ENCODE peak calls at places on chromosomes 5 and 9, in six cellular contexts. S, I, G, J, Y and R are unnamed samples.

GRCh38 chr5:79511945-79512493 is 1.9 kb downstream of the HOMER1 start:
- DNase-seq in G (no peak), J (no peak), I (no peak), Y (no peak), S (no peak), R (peak)

GRCh38 chr9:136170291-136170901 is 34.5 kb downstream of the LHX3 start:
- DNase-seq in S (peak), Y (no peak), J (no peak), I (no peak), G (no peak), R (no peak)

GRCh38 chr9:29514336-29514735 is 1941.1 kb upstream of the C9orf72 start:
- DNase-seq in Y (no peak), J (no peak), I (no peak), S (peak), G (peak), R (no peak)

GRCh38 chr5:67375606-67376005 is 179.0 kb upstream of the CD180 start:
- DNase-seq in J (no peak), G (no peak), Y (no peak), I (no peak), S (no peak), R (no peak)

GRCh38 chr5:115079934-115080623 is 89.6 kb downstream of the TRIM36 start:
- DNase-seq in J (no peak), I (no peak), S (no peak), G (no peak), Y (no peak), R (no peak)

GRCh38 chr5:32810812-32811211 is 99.7 kb downstream of the NPR3 start:
- DNase-seq in J (peak), Y (no peak), I (no peak), S (no peak), G (no peak), R (peak)

GRCh38 chr9:27227192-27227591 is 69.8 kb downstream of the EQTN start:
- DNase-seq in S (peak), I (no peak), G (no peak), J (peak), Y (no peak), R (peak)

GRCh38 chr5:131999991-132000490 is 11.4 kb downstream of the ACSL6 start:
- DNase-seq in J (no peak), Y (no peak), G (no peak), S (no peak), I (no peak), R (no peak)

GRCh38 chr9:135226369-135227050 is 139.0 kb downstream of the OLFM1 start:
- DNase-seq in S (no peak), I (no peak), J (no peak), G (no peak), Y (no peak), R (no peak)

GRCh38 chr9:131270171-131271015 is 5.9 kb downstream of the FAM78A start:
- DNase-seq in Y (no peak), I (no peak), J (no peak), G (no peak), S (no peak), R (peak)

GRCh38 chr5:106825379-106825778 is 845.4 kb downstream of the EFNA5 start:
- DNase-seq in J (peak), I (no peak), G (no peak), S (no peak), Y (no peak), R (no peak)

DNA sequence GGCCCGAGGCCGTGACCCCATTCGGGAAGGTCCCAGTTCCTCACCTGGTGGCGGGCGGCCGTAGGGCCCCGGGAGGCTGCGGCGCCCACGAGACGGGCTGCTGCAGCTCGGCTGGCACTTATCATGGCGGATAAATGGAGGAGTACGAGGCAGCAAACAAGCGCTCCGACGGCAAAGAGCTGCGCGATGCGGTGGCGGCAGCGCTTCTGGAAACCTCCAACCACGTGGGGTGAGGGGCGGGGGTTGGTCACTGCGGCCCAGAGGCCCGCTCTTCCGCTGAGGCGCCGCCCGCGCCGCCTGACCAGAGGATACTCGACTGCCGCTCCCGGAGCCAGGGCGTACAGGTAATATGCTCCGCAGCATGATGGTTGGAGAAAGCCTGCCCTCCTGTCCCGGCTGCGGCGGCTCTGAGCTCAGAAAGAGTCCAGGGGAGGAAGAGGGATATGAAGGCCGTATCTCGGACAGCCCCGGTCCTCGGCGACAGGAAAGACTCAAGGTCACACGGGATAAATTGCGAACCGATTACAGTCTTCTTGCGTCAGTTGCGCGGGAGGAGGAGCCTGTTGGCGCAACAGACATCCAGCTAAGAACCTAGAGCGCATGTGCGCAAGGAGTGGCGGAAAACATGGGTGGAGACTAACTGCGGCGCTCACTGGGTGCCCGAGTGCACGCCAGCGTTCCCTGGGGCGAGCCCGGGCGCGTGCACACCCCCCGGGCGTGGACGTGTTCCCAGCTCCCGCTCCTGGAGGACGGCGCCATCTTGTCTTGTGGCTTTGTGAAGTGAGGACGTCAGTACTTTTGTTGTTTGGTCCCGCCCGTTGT is at the start of gene HSPA9:
- DNase-seq in J (peak), Y (peak), I (peak), G (peak), S (peak), R (peak)
- H2BK5ac ChIP-seq in J (peak), Y (peak), I (peak), G (peak), S (peak), R (peak)

DNA sequence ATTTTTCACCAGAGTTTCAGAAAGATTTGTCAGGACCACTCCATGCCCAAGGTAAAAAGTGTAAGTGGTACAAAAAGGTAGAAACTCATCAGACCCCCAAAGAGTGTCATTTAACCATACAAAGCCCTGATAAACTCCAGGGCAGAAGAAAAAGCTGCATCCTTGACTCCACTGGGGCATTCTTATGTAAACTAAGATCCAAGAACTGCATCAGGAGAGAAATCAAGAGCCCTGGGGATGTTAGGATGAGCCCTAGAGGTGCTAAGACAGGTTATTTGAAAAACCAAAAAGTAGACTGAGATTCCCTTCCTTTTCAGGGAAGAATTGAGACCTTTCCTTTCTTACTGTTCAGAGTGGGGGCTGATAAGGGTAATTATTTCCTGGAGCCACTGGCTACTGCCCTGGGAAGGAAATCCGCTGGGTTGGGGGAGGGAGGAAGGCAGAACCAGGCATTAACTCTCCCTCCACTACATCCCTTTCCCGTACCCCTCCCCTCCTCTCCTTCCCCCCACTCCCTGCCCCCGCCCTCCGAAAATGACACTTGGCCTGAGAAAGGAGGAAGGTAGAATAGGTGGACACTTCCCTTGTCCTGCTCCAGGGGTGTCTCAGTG is 54.7 kb downstream of the FXN start:
- DNase-seq in J (no peak), I (no peak), G (peak), S (no peak), Y (no peak), R (no peak)
- H2BK120ac ChIP-seq in J (no peak), I (no peak), G (peak), S (no peak), Y (peak), R (no peak)

GRCh38 chr5:99022250-99022649 is 93.4 kb upstream of the CHD1 start:
- DNase-seq in I (no peak), G (no peak), J (no peak), Y (no peak), S (no peak), R (no peak)

GRCh38 chr5:99020698-99021048 is 91.9 kb upstream of the CHD1 start:
- DNase-seq in S (no peak), I (no peak), G (no peak), Y (no peak), J (no peak), R (no peak)

GRCh38 chr5:99019254-99019653 is 90.4 kb upstream of the CHD1 start:
- DNase-seq in I (no peak), S (peak), Y (no peak), J (no peak), G (no peak), R (peak)

GRCh38 chr5:99025298-99026045 is 96.7 kb upstream of the CHD1 start:
- DNase-seq in I (no peak), G (no peak), Y (no peak), S (peak), J (no peak), R (no peak)

DNA sequence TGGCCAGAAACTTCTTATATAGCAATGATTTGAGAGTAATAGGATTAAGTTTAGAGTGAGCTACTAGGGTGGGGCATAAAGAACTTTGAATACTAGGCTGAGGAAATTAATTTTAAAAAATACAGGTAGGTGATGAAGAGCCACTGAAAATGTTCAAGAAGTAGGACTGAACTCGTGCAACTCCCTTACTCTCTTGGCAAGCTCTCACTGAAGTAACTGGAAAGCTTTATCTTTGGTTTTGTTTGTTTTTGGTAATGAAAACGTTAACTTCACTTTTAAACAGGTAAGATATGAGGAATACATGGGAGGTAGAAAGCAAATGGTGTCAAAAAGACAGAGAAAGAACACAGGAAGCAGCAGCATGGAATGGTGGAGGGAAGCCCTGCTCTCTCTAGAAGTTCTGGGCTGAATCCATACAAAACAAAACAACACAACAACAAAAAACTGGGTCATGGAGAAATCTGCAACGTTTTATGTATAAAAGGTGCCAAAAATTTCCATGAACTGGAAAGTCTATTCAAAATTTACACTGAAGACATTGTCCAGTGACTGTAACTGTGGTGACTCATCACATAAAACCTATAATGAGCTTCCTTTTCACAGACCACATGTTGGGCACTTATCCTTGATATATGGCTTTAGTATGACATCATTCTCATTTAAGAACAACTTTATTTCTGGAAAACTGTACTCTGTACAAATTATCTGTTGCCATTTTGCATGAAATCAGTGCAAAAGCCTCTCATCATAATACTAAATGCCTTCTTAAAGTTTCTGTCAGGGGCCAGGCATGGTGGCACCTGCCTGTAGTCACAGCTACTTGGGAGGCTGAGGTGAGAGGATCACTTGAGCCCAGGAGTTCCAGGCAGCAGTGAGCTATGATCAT is 91.2 kb upstream of the CHD1 start:
- DNase-seq in Y (no peak), I (no peak), J (peak), G (no peak), S (peak), R (peak)
- H3K4me3 ChIP-seq in Y (no peak), I (no peak), J (no peak), G (no peak), S (no peak), R (no peak)

DNA sequence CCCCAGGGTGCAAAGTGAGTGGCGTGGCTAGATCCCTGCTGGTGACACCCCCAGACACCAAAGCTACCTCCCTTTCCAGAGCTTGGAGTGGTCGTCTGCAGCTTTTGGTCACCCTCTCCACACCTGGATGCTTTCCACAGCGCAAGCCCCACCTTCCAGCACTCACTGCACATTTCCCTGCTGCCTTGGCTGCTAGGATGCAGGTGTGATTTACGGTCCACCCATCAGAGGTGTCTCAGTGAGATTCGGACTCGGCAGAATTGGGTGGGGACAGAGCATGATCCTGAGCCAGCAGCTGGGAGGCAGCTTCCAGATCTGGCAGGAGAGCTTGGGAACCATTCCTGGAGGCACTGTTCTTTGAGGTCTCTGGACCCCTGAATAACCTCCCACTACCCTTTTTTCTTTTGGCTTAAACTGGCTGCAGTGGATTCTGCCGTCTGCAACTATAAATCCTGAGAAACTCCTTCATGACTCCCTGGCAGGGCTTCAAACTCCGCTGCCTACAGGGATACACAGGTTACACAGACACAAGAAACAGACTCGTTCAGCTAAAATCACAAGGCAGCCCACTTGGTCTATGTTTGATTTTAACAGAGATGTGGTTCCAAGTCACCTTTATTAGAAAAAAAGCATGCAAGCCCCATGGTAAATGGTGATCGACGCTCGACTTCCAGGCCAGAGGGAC is 99.6 kb upstream of the PHYKPL start:
- DNase-seq in J (no peak), Y (no peak), I (no peak), S (no peak), G (no peak), R (no peak)
- H2BK5ac ChIP-seq in J (no peak), Y (peak), I (no peak), S (no peak), G (no peak), R (no peak)

GRCh38 chr5:122183098-122183794 is 53.9 kb downstream of the ZNF474 start:
- DNase-seq in J (peak), I (no peak), G (no peak), Y (no peak), S (no peak), R (no peak)
- H2BK120ac ChIP-seq in J (peak), I (no peak), G (no peak), Y (no peak), S (no peak), R (no peak)

GRCh38 chr9:112341741-112342140 is 8.3 kb upstream of the PTBP3 start:
- DNase-seq in S (no peak), I (no peak), G (peak), Y (no peak), J (peak), R (no peak)
- H3K4me3 ChIP-seq in S (no peak), I (no peak), G (no peak), Y (no peak), J (no peak), R (no peak)